ENCODE peak calls at places on chromosomes 5 and 9, in nine cellular contexts. A is upper lobe of right lung, K is GM13977, F is HCT116, Q is heart right ventricle, R is HFFc6, J is mesothelial cell of epicardium, G is cardiac fibroblast, B is A549. C is an unnamed sample.

GRCh38 chr5:135596788-135597187 is 18.0 kb upstream of the CXCL14 start:
- DNase-seq in J (no peak), Q (no peak), R (no peak), A (no peak), K (no peak), F (no peak), G (no peak), B (no peak), C (no peak)

GRCh38 chr5:151123897-151124751 is 33.5 kb downstream of the ANXA6 start:
- DNase-seq in F (no peak), R (no peak), G (peak), J (no peak), B (peak), K (peak), A (no peak), Q (peak), C (no peak)

GRCh38 chr9:123282343-123283047 is 14.1 kb upstream of the STRBP start:
- DNase-seq in K (no peak), J (no peak), B (peak), R (no peak), F (peak), G (peak), A (no peak), Q (peak), C (no peak)

GRCh38 chr9:21605489-21605931 is 123.4 kb upstream of the IFNE start:
- DNase-seq in G (peak), K (no peak), B (peak), F (no peak), Q (no peak), A (no peak), J (no peak), R (peak), C (no peak)

GRCh38 chr5:71873202-71873601 is 154.1 kb downstream of the CARTPT start:
- DNase-seq in A (no peak), G (no peak), B (no peak), J (no peak), F (no peak), K (no peak), Q (no peak), R (no peak), C (no peak)

GRCh38 chr5:59107692-59108091 is 524.8 kb downstream of the RAB3C start:
- DNase-seq in G (peak), J (no peak), A (no peak), B (no peak), R (no peak), F (no peak), Q (no peak), K (no peak), C (no peak)

GRCh38 chr5:73121109-73121443 is 701 bp downstream of the TMEM171 start:
- DNase-seq in B (no peak), J (no peak), Q (no peak), G (no peak), R (no peak), K (no peak), F (no peak), A (no peak), C (no peak)

GRCh38 chr5:169978744-169979143 is 1.6 kb downstream of the INSYN2B start:
- DNase-seq in J (no peak), G (no peak), R (no peak), B (no peak), F (no peak), Q (no peak), K (no peak), A (no peak), C (no peak)

GRCh38 chr9:83006378-83006777 is 56.6 kb downstream of the RASEF start:
- DNase-seq in R (no peak), G (no peak), K (no peak), A (no peak), J (no peak), Q (no peak), B (no peak), F (no peak), C (no peak)

GRCh38 chr9:136551401-136552116 is 5.7 kb upstream of the NOTCH1 start:
- DNase-seq in R (peak), Q (peak), J (peak), F (no peak), A (no peak), B (peak), K (peak), G (peak), C (no peak)

GRCh38 chr5:60649288-60649917 is 50.6 kb downstream of the DEPDC1B start:
- DNase-seq in G (peak), R (peak), B (peak), J (no peak), Q (no peak), F (peak), K (peak), A (no peak), C (no peak)

GRCh38 chr5:6649186-6649585 is 15.9 kb downstream of the SRD5A1 start:
- DNase-seq in B (no peak), Q (no peak), G (no peak), A (no peak), J (no peak), K (no peak), R (no peak), F (no peak), C (no peak)

GRCh38 chr5:74643160-74643562 is 2.6 kb upstream of the ENC1 start:
- DNase-seq in B (no peak), J (no peak), F (peak), Q (peak), R (peak), A (no peak), K (no peak), G (peak), C (no peak)

GRCh38 chr9:93036887-93037475 is 21.5 kb upstream of the SUSD3 start:
- DNase-seq in A (no peak), R (no peak), G (no peak), F (no peak), J (no peak), B (no peak), K (no peak), Q (no peak), C (peak)

GRCh38 chr5:167964529-167964928 is 326.9 kb upstream of the WWC1 start:
- DNase-seq in Q (no peak), B (peak), K (no peak), A (no peak), R (no peak), G (no peak), F (no peak), J (no peak), C (no peak)

GRCh38 chr5:150017606-150018005 is 17.1 kb downstream of the HMGXB3 start:
- DNase-seq in K (no peak), A (no peak), J (no peak), R (peak), G (no peak), F (no peak), B (no peak), Q (no peak), C (no peak)

GRCh38 chr5:16886793-16887345 is 49.2 kb downstream of the MYO10 start:
- DNase-seq in Q (no peak), K (no peak), R (no peak), G (no peak), F (no peak), B (no peak), A (no peak), J (no peak), C (no peak)

GRCh38 chr5:141743652-141744333 is 61.8 kb upstream of the ARAP3 start:
- DNase-seq in B (no peak), R (no peak), G (no peak), J (no peak), A (no peak), K (no peak), F (no peak), Q (no peak), C (no peak)

GRCh38 chr5:50995285-50995942 is 329.0 kb downstream of the PARP8 start:
- DNase-seq in J (no peak), K (no peak), A (no peak), F (no peak), Q (no peak), G (no peak), B (no peak), R (no peak), C (no peak)
- TF ChIP-seq CTCF in J (no peak), K (no peak), A (no peak), F (no peak), Q (no peak), G (no peak), B (no peak), R (no peak), C (no peak)

DNA sequence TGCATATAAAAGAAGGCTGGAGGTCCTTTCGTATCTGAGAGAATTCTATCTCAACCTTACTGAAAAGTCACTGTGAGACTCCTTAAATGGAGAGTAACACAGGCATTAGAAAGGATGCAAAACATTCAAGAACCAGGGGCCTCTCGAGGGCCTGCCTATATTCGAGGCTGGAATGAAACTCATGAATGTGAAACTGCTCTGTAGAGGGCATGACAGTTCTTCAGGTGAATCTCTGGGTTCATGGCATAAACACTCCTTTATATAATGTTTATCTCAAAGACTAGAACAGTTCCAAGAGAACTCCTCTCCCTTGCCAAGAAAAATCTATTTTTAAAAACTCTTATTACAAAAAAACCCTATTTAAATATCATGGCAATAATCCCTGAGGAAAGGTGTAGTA is 113.9 kb downstream of the SEC61B start:
- DNase-seq in J (no peak), G (no peak), K (no peak), B (no peak), R (no peak), Q (no peak), A (no peak), F (no peak), C (no peak)
- TF ChIP-seq CTCF in J (no peak), G (no peak), K (no peak), B (no peak), R (no peak), Q (no peak), A (no peak), F (no peak), C (no peak)

DNA sequence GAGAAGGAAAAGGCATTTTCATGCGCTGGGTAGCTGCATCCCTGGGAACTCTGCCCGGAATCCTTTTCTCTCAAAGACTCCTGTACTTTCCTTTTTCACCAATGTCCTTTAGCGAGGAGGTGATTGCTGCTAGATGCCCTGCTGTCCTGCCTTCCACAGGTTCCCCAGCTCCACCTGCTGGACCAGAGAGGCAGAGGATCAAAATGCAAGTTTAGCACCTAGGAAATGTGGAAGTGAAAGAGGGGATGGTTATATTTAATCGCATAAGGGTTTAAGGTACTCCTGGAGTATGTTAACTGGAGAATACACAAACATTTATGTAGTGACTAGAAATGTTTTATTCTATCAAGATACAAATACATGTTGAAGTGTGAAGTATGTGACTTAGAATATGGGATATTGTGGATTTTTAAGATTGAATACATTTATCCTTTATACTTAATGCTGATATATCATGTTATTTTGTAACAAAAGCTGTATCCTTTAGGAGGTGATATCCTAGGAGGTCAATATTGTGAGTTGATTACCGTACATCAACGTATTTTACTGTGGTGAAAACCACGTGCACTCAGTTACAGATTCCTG is 145.8 kb downstream of the ARHGAP26 start:
- DNase-seq in F (no peak), R (peak), B (peak), A (no peak), J (no peak), K (peak), Q (no peak), G (peak), C (no peak)
- TF ChIP-seq CTCF in F (peak), R (peak), B (peak), A (peak), J (peak), K (peak), Q (peak), G (peak), C (peak)

DNA sequence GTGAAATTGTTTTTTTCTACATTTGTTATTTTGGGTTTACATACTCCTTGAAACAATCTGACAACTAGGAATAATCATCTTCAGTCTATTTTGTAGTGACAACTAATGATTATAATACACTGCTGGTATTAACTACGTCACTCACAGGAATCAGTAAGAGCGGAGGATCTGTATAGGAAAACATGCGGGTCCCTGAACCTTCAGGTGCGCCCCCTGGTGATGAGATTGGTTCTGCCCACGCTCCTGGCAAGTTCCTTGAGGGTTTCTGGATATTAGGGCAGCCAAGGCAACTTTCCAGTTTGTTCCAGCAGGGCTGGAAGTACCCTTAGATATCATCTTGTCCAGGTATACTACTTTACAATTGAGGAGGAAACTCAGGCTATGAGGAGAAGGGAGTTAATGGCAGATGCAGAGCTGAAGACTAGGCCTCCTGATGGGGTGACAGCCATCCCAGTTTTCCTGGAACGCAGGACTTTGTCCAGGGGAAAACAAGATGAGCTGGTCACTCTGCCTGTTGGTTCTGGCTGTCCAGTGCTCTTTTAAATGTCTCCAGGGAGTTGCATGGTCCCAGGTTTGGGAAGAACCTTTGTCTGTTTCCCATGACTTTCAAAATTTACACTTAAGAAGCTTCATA is 15.0 kb upstream of the WNT8A start:
- DNase-seq in F (peak), B (peak), G (peak), R (peak), K (peak), A (peak), Q (peak), J (peak), C (no peak)
- TF ChIP-seq CTCF in F (peak), B (peak), G (peak), R (peak), K (peak), A (peak), Q (peak), J (no peak), C (peak)

DNA sequence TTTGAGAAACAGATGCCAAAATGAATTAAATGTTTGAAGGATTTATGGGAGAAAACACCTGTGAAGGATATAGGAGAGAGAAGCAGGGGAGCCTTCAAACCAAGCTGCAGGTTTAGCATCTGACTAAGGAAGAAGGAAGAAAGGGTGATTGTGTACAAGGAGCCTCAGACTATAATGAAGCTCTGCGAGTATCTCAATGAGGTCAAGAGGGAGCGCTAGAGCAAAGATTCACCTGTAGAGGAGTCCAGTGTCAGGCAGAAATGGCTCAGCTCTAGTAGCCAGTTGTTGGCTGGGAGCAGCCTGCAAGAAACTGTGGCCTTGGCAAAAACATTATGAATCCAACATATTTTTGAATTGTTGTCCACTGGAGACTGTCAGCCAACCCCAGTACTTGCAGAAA is 20.0 kb upstream of the GHR start:
- DNase-seq in Q (no peak), K (no peak), F (no peak), B (no peak), R (no peak), J (no peak), A (no peak), G (no peak), C (no peak)
- TF ChIP-seq CTCF in Q (no peak), K (no peak), F (no peak), B (no peak), R (no peak), J (no peak), A (no peak), G (no peak), C (no peak)

DNA sequence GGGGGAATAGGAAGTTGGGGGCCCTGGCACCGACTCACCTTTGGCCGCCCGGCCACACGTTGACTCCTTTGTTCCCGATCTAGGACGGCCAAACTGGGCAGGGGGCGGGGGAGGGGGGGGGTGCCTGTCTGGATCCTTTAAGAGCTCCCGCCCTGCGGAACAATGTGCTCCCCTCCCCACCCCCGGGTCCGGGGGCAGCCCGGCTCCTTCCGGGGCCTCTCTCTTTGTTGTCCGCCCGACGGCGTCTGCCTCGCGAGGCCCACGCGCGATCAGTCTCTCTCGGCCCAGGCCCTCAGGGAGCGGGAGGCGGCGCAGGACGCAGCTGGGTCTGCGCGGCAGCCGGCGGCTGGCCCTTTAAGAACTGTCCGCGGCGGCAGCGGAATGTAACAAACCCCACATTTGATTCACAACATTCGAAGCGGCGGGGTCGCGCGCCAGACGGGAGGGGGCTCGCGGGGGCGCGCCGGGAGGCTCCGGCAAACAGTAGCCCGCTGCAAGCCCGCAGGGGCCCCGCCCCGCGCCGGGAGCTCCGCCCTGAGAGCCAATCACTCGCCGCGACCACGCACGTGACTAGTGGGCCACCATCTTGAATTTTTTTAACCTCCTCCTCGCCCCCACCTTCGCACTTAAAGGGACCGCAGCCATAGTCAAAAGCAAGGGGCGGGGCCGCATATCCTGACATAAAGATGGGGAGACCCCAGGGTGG is at the start of gene RNF44:
- DNase-seq in Q (peak), B (peak), J (peak), K (peak), F (peak), G (peak), R (peak), A (peak), C (peak)
- TF ChIP-seq CTCF in Q (no peak), B (no peak), J (no peak), K (no peak), F (no peak), G (no peak), R (no peak), A (no peak), C (no peak)

GRCh38 chr5:113824307-113824706 is 310.8 kb downstream of the YTHDC2 start:
- DNase-seq in K (no peak), B (no peak), A (no peak), J (no peak), R (no peak), Q (no peak), G (no peak), F (peak), C (no peak)
- TF ChIP-seq CTCF in K (no peak), B (no peak), A (no peak), J (peak), R (no peak), Q (no peak), G (no peak), F (no peak), C (no peak)

GRCh38 chr9:110323831-110324230 is 13.8 kb downstream of the TXNDC8 start:
- DNase-seq in G (peak), J (no peak), F (no peak), Q (no peak), K (no peak), R (no peak), B (no peak), A (no peak), C (no peak)
- TF ChIP-seq CTCF in G (no peak), J (no peak), F (no peak), Q (no peak), K (no peak), R (no peak), B (no peak), A (no peak), C (no peak)

DNA sequence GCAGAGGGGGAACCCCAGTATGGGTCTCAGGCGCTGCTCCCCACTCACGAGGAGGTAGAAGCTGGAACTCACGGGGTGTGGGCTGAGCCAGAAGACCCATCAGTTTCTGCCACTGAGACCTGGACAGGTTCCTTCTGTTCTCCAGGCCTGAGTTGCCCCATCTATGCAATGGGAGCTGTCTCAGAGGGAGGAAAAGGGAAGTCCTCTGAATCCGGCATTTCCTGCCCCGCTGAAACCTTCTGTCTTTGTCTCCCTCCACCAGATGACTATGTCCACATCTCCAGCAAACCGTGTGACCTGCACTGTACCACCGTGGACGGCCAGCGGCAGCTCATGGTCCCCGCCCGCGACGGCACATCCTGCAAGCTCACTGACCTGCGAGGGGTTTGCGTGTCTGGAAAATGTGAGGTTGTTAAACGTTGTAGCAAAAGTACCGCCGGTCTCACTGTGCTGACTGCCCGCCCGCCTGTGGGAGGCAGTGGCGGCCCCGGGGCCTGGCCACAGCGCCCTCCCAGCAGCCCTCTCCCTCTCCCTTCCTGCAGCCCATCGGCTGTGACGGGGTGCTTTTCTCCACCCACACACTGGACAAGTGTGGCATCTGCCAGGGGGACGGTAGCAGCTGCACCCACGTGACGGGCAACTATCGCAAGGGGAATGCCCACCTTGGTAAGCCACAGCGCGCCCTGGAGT is 6.0 kb downstream of the ADAMTSL2 start:
- DNase-seq in Q (no peak), R (no peak), G (no peak), F (no peak), K (peak), B (no peak), J (no peak), A (no peak), C (no peak)
- TF ChIP-seq CTCF in Q (peak), R (peak), G (no peak), F (no peak), K (peak), B (no peak), J (no peak), A (peak), C (no peak)

DNA sequence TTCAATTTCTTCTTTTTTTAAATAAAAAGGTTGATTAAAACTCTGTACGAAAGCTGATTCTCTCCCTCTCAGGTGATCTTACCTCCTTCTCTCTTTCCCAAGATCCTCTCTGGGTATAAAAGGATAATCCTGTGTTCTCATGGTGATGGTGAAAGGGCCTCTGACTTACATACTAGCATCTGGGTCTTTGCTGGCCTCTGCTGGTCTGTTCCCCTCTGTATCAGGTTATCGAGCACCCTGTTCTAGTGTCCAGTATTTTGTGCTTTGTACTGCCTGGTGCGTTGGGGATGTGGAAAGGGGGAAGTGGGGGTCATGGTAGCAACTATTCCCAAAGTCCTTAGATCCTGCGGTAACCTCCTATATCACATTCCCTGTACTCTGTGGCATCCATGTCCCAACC is 328.9 kb downstream of the NR2F1-AS1 start:
- DNase-seq in J (no peak), K (no peak), G (peak), F (peak), B (no peak), Q (no peak), A (no peak), R (no peak), C (no peak)
- TF ChIP-seq CTCF in J (no peak), K (no peak), G (peak), F (peak), B (no peak), Q (no peak), A (no peak), R (no peak), C (peak)